ENCODE peak calls at places on chromosomes 13 and 19, in five cellular contexts. N is HS-5; B is stimulated activated CD8-positive, alpha-beta memory T cell treated with anti-CD3 and anti-CD28 coated beads, Interleukin-15, amount 100 ng/mL, for 4 hours; Y is KBM-7; S is tibial nerve. W is an unnamed sample.

GRCh38 chr19:55603581-55604292 is 1.7 kb upstream of the ZNF865 start:
- DNase-seq in N (no peak), B (no peak), Y (no peak), S (no peak), W (no peak)

GRCh38 chr13:95335667-95336066 is 34.4 kb upstream of the ABCC4 start:
- DNase-seq in N (no peak), B (no peak), Y (no peak), S (no peak), W (no peak)

GRCh38 chr19:57789288-57789687 is 19.8 kb downstream of the ZNF586 start:
- DNase-seq in N (no peak), B (no peak), Y (no peak), S (no peak), W (no peak)

GRCh38 chr19:10766681-10767201 is 48.9 kb downstream of the DNM2 start:
- DNase-seq in N (no peak), B (no peak), Y (no peak), S (no peak), W (no peak)

GRCh38 chr13:33230178-33230881 is 55.2 kb downstream of the STARD13 start:
- DNase-seq in N (no peak), B (no peak), Y (no peak), S (no peak), W (no peak)

GRCh38 chr13:51635137-51635878 is 51.0 kb downstream of the WDFY2 start:
- DNase-seq in N (no peak), B (no peak), Y (no peak), S (no peak), W (no peak)

GRCh38 chr13:90545070-90545840 is 802.2 kb upstream of the MIR17HG start:
- DNase-seq in N (no peak), B (no peak), Y (no peak), S (no peak), W (no peak)

GRCh38 chr13:27055501-27055900 is 116.1 kb downstream of the USP12 start:
- DNase-seq in N (no peak), B (no peak), Y (no peak), S (no peak), W (no peak)

GRCh38 chr13:66528139-66528538 is 702.0 kb downstream of the PCDH9 start:
- DNase-seq in N (no peak), B (no peak), Y (no peak), S (no peak), W (no peak)